ENCODE peak calls at places on chromosome 22, in seven cellular contexts. One of them, this sample, is unnamed.

GRCh38 chr22:29115682-29116313 is 43.0 kb downstream of the KREMEN1 start:
- DNase-seq in astrocyte of the spinal cord: no peak
- DNase-seq in Kasumi-1: no peak
- DNase-seq in NCI-H774: no peak
- DNase-seq in naive thymus-derived CD8-positive, alpha-beta T cell: no peak
- DNase-seq in activated CD8-positive, alpha-beta T cell treated with anti-CD3 and anti-CD28 coated beads for 36 hours: no peak
- DNase-seq in gastrocnemius medialis: no peak
- DNase-seq in this sample: no peak

GRCh38 chr22:23212061-23213030 is 32.0 kb downstream of the BCR start:
- DNase-seq in astrocyte of the spinal cord: no peak
- DNase-seq in Kasumi-1: no peak
- DNase-seq in NCI-H774: peak
- DNase-seq in naive thymus-derived CD8-positive, alpha-beta T cell: no peak
- DNase-seq in activated CD8-positive, alpha-beta T cell treated with anti-CD3 and anti-CD28 coated beads for 36 hours: no peak
- DNase-seq in gastrocnemius medialis: no peak
- DNase-seq in this sample: no peak

GRCh38 chr22:50192825-50193204 is 7.1 kb downstream of the TRABD start:
- DNase-seq in astrocyte of the spinal cord: no peak
- DNase-seq in Kasumi-1: no peak
- DNase-seq in NCI-H774: no peak
- DNase-seq in naive thymus-derived CD8-positive, alpha-beta T cell: peak
- DNase-seq in activated CD8-positive, alpha-beta T cell treated with anti-CD3 and anti-CD28 coated beads for 36 hours: peak
- DNase-seq in gastrocnemius medialis: no peak
- DNase-seq in this sample: no peak

GRCh38 chr22:48627203-48627602 is 1200.5 kb downstream of the BRD1 start:
- DNase-seq in astrocyte of the spinal cord: no peak
- DNase-seq in Kasumi-1: no peak
- DNase-seq in NCI-H774: no peak
- DNase-seq in naive thymus-derived CD8-positive, alpha-beta T cell: no peak
- DNase-seq in activated CD8-positive, alpha-beta T cell treated with anti-CD3 and anti-CD28 coated beads for 36 hours: peak
- DNase-seq in gastrocnemius medialis: no peak
- DNase-seq in this sample: no peak

GRCh38 chr22:36405671-36406070 is 17.9 kb upstream of the MYH9 start:
- DNase-seq in astrocyte of the spinal cord: no peak
- DNase-seq in Kasumi-1: peak
- DNase-seq in NCI-H774: no peak
- DNase-seq in naive thymus-derived CD8-positive, alpha-beta T cell: peak
- DNase-seq in activated CD8-positive, alpha-beta T cell treated with anti-CD3 and anti-CD28 coated beads for 36 hours: peak
- DNase-seq in gastrocnemius medialis: peak
- DNase-seq in this sample: no peak

GRCh38 chr22:31343235-31344191 is 2.6 kb downstream of the PATZ1 start:
- DNase-seq in astrocyte of the spinal cord: no peak
- DNase-seq in Kasumi-1: peak
- DNase-seq in NCI-H774: peak
- DNase-seq in naive thymus-derived CD8-positive, alpha-beta T cell: no peak
- DNase-seq in activated CD8-positive, alpha-beta T cell treated with anti-CD3 and anti-CD28 coated beads for 36 hours: peak
- DNase-seq in gastrocnemius medialis: no peak
- DNase-seq in this sample: peak

GRCh38 chr22:43230983-43231723 is 44.2 kb upstream of the TTLL12 start:
- DNase-seq in astrocyte of the spinal cord: peak
- DNase-seq in Kasumi-1: peak
- DNase-seq in NCI-H774: peak
- DNase-seq in naive thymus-derived CD8-positive, alpha-beta T cell: peak
- DNase-seq in activated CD8-positive, alpha-beta T cell treated with anti-CD3 and anti-CD28 coated beads for 36 hours: peak
- DNase-seq in gastrocnemius medialis: no peak
- DNase-seq in this sample: peak

GRCh38 chr22:39185601-39186012 is 33.1 kb upstream of the CBX7 start:
- DNase-seq in astrocyte of the spinal cord: no peak
- DNase-seq in Kasumi-1: no peak
- DNase-seq in NCI-H774: no peak
- DNase-seq in naive thymus-derived CD8-positive, alpha-beta T cell: no peak
- DNase-seq in activated CD8-positive, alpha-beta T cell treated with anti-CD3 and anti-CD28 coated beads for 36 hours: no peak
- DNase-seq in gastrocnemius medialis: peak
- DNase-seq in this sample: no peak

GRCh38 chr22:28656156-28656555 is 23.5 kb downstream of the TTC28 start:
- DNase-seq in astrocyte of the spinal cord: no peak
- DNase-seq in Kasumi-1: no peak
- DNase-seq in NCI-H774: no peak
- DNase-seq in naive thymus-derived CD8-positive, alpha-beta T cell: no peak
- DNase-seq in activated CD8-positive, alpha-beta T cell treated with anti-CD3 and anti-CD28 coated beads for 36 hours: no peak
- DNase-seq in gastrocnemius medialis: no peak
- DNase-seq in this sample: no peak

GRCh38 chr22:36136475-36136874 is 24.1 kb downstream of the APOL3 start:
- DNase-seq in astrocyte of the spinal cord: peak
- DNase-seq in Kasumi-1: no peak
- DNase-seq in NCI-H774: no peak
- DNase-seq in naive thymus-derived CD8-positive, alpha-beta T cell: no peak
- DNase-seq in activated CD8-positive, alpha-beta T cell treated with anti-CD3 and anti-CD28 coated beads for 36 hours: no peak
- DNase-seq in gastrocnemius medialis: peak
- DNase-seq in this sample: no peak

GRCh38 chr22:46010177-46010867 is 33.4 kb upstream of the WNT7B start:
- DNase-seq in astrocyte of the spinal cord: peak
- DNase-seq in Kasumi-1: no peak
- DNase-seq in NCI-H774: peak
- DNase-seq in naive thymus-derived CD8-positive, alpha-beta T cell: no peak
- DNase-seq in activated CD8-positive, alpha-beta T cell treated with anti-CD3 and anti-CD28 coated beads for 36 hours: peak
- DNase-seq in gastrocnemius medialis: peak
- DNase-seq in this sample: no peak

GRCh38 chr22:16933274-16933923 is 74.6 kb downstream of the GAB4 start:
- DNase-seq in astrocyte of the spinal cord: no peak
- DNase-seq in Kasumi-1: no peak
- DNase-seq in NCI-H774: no peak
- DNase-seq in naive thymus-derived CD8-positive, alpha-beta T cell: no peak
- DNase-seq in activated CD8-positive, alpha-beta T cell treated with anti-CD3 and anti-CD28 coated beads for 36 hours: no peak
- DNase-seq in gastrocnemius medialis: no peak
- DNase-seq in this sample: no peak

This sample was measured in small intestine.